ENCODE peak calls at places on chromosomes 12 and 14, in four cellular contexts. One of them, this sample, is unnamed.

GRCh38 chr14:87368751-87369150 is 624.2 kb downstream of the GALC start:
- DNase-seq in cardiac fibroblast: no peak
- DNase-seq in H1: no peak
- DNase-seq in thyroid gland: no peak
- DNase-seq in this sample: no peak

GRCh38 chr12:2934371-2934770 is 24.8 kb upstream of the TEAD4 start:
- DNase-seq in cardiac fibroblast: no peak
- DNase-seq in H1: no peak
- DNase-seq in thyroid gland: no peak
- DNase-seq in this sample: no peak

GRCh38 chr14:95184413-95184790 is 27.1 kb upstream of the DICER1 start:
- DNase-seq in cardiac fibroblast: peak
- DNase-seq in H1: no peak
- DNase-seq in thyroid gland: peak
- DNase-seq in this sample: peak

GRCh38 chr14:24634158-24634557 is at the start of gene GZMB:
- DNase-seq in cardiac fibroblast: no peak
- DNase-seq in H1: no peak
- DNase-seq in thyroid gland: no peak
- DNase-seq in this sample: no peak

GRCh38 chr14:45254771-45255170 is 1.8 kb upstream of the MIS18BP1 start:
- DNase-seq in cardiac fibroblast: no peak
- DNase-seq in H1: no peak
- DNase-seq in thyroid gland: no peak
- DNase-seq in this sample: no peak

GRCh38 chr12:18752280-18752920 is 14.5 kb downstream of the CAPZA3 start:
- DNase-seq in cardiac fibroblast: peak
- DNase-seq in H1: no peak
- DNase-seq in thyroid gland: no peak
- DNase-seq in this sample: peak

GRCh38 chr14:23513005-23513412 is 38.6 kb downstream of the ZFHX2 start:
- DNase-seq in cardiac fibroblast: no peak
- DNase-seq in H1: no peak
- DNase-seq in thyroid gland: no peak
- DNase-seq in this sample: no peak

GRCh38 chr12:131060011-131060703 is 106.5 kb downstream of the ADGRD1 start:
- DNase-seq in cardiac fibroblast: no peak
- DNase-seq in H1: no peak
- DNase-seq in thyroid gland: no peak
- DNase-seq in this sample: no peak

GRCh38 chr14:75427126-75427481 is 718 bp upstream of the JDP2 start:
- DNase-seq in cardiac fibroblast: no peak
- DNase-seq in H1: peak
- DNase-seq in thyroid gland: peak
- DNase-seq in this sample: no peak

GRCh38 chr12:92668739-92669138 is 34.0 kb upstream of the PLEKHG7 start:
- DNase-seq in cardiac fibroblast: no peak
- DNase-seq in H1: no peak
- DNase-seq in thyroid gland: no peak
- DNase-seq in this sample: no peak

GRCh38 chr12:94001691-94002090 is 146.7 kb upstream of the PLXNC1 start:
- DNase-seq in cardiac fibroblast: no peak
- DNase-seq in H1: no peak
- DNase-seq in thyroid gland: no peak
- DNase-seq in this sample: no peak

DNA sequence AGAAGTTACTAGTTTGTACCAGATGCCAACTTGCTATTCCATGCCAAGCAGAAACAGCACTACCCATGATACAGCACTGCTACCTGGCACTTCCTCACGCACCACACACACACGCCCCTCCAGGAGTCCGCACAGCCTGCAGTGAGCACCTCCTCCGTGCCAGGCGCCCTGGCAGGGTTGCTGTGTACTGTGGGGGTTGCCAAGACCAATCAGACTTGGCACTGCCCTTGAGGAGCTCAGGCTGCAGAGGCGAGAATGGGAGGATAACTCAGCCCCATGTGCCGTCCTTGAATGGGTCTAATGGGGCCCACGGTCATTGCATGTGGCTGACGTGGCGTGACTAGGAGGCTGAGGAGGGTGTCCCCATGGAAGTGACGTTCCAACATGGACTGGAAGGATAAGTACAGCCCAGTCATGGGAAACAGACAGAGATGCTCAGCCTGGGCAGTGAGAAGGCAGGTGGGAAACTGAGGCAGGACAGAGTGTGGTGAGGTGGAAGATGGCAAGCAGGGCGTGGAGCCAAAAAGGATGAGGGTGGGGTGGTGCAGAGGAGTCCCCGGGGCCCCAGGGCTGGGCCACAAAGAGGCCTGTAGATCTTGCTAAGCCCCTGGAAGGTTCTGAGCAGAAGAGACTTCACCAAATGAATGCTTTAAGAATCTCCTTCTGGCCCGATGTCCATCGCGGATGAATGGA is 65.3 kb upstream of the C14orf180 start:
- DNase-seq in cardiac fibroblast: no peak
- DNase-seq in H1: peak
- DNase-seq in thyroid gland: no peak
- DNase-seq in this sample: no peak
- TF ChIP-seq CTCF in cardiac fibroblast: no peak
- TF ChIP-seq CTCF in H1: no peak
- TF ChIP-seq CTCF in thyroid gland: no peak
- TF ChIP-seq CTCF in this sample: no peak

GRCh38 chr14:70890842-70891442 is 16.3 kb upstream of the PCNX1 start:
- DNase-seq in cardiac fibroblast: no peak
- DNase-seq in H1: no peak
- DNase-seq in thyroid gland: no peak
- DNase-seq in this sample: no peak
- H3K4me3 ChIP-seq in cardiac fibroblast: no peak
- H3K4me3 ChIP-seq in H1: no peak
- H3K4me3 ChIP-seq in thyroid gland: no peak
- H3K4me3 ChIP-seq in this sample: no peak

GRCh38 chr12:52537101-52537500 is 15.8 kb downstream of the KRT71 start:
- DNase-seq in cardiac fibroblast: no peak
- DNase-seq in H1: no peak
- DNase-seq in thyroid gland: no peak
- DNase-seq in this sample: no peak

GRCh38 chr12:52533686-52534470 is 13.7 kb upstream of the KRT5 start:
- DNase-seq in cardiac fibroblast: no peak
- DNase-seq in H1: no peak
- DNase-seq in thyroid gland: no peak
- DNase-seq in this sample: no peak

GRCh38 chr12:52532636-52533035 is 12.4 kb upstream of the KRT5 start:
- DNase-seq in cardiac fibroblast: no peak
- DNase-seq in H1: no peak
- DNase-seq in thyroid gland: no peak
- DNase-seq in this sample: no peak

GRCh38 chr12:52531563-52532300 is 11.5 kb upstream of the KRT5 start:
- DNase-seq in cardiac fibroblast: no peak
- DNase-seq in H1: no peak
- DNase-seq in thyroid gland: no peak
- DNase-seq in this sample: no peak

GRCh38 chr12:52534482-52534881 is 14.3 kb upstream of the KRT5 start:
- DNase-seq in cardiac fibroblast: no peak
- DNase-seq in H1: no peak
- DNase-seq in thyroid gland: no peak
- DNase-seq in this sample: no peak
- TF ChIP-seq CTCF in cardiac fibroblast: peak
- TF ChIP-seq CTCF in H1: no peak
- TF ChIP-seq CTCF in thyroid gland: no peak
- TF ChIP-seq CTCF in this sample: no peak

GRCh38 chr12:118370601-118371000 is 2.1 kb downstream of the TAOK3 start:
- DNase-seq in cardiac fibroblast: no peak
- DNase-seq in H1: no peak
- DNase-seq in thyroid gland: no peak
- DNase-seq in this sample: no peak
- H3K4me3 ChIP-seq in cardiac fibroblast: no peak
- H3K4me3 ChIP-seq in H1: peak
- H3K4me3 ChIP-seq in thyroid gland: peak
- H3K4me3 ChIP-seq in this sample: peak